ENCODE peak calls at places on chromosomes 4 and X, in five cellular contexts. One of them, this sample, is unnamed.

GRCh38 chrX:17542123-17542522 is 167.1 kb downstream of the NHS start:
- DNase-seq in cardiac muscle cell: no peak
- DNase-seq in CD8-positive, alpha-beta T cell: no peak
- DNase-seq in PC-3: no peak
- DNase-seq in mucosa of descending colon: no peak
- DNase-seq in this sample: no peak

GRCh38 chr4:77880784-77881183 is 18.2 kb downstream of the MRPL1 start:
- DNase-seq in cardiac muscle cell: no peak
- DNase-seq in CD8-positive, alpha-beta T cell: no peak
- DNase-seq in PC-3: no peak
- DNase-seq in mucosa of descending colon: no peak
- DNase-seq in this sample: peak; percentile 91

GRCh38 chr4:24763631-24764302 is 31.6 kb upstream of the SOD3 start:
- DNase-seq in cardiac muscle cell: peak; percentile 45
- DNase-seq in CD8-positive, alpha-beta T cell: no peak
- DNase-seq in PC-3: peak; percentile 64
- DNase-seq in mucosa of descending colon: no peak
- DNase-seq in this sample: peak; percentile 99

GRCh38 chrX:9269134-9269533 is 195.7 kb upstream of the TBL1X start:
- DNase-seq in cardiac muscle cell: no peak
- DNase-seq in CD8-positive, alpha-beta T cell: no peak
- DNase-seq in PC-3: no peak
- DNase-seq in mucosa of descending colon: no peak
- DNase-seq in this sample: no peak

GRCh38 chr4:184895012-184895795 is 69.4 kb upstream of the ACSL1 start:
- DNase-seq in cardiac muscle cell: no peak
- DNase-seq in CD8-positive, alpha-beta T cell: no peak
- DNase-seq in PC-3: peak; percentile 24
- DNase-seq in mucosa of descending colon: no peak
- DNase-seq in this sample: no peak

GRCh38 chr4:8932884-8933283 is 61.2 kb upstream of the HMX1 start:
- DNase-seq in cardiac muscle cell: no peak
- DNase-seq in CD8-positive, alpha-beta T cell: no peak
- DNase-seq in PC-3: no peak
- DNase-seq in mucosa of descending colon: no peak
- DNase-seq in this sample: no peak

GRCh38 chr4:35151816-35152572 is 1092.3 kb downstream of the ARAP2 start:
- DNase-seq in cardiac muscle cell: no peak
- DNase-seq in CD8-positive, alpha-beta T cell: no peak
- DNase-seq in PC-3: peak; percentile 67
- DNase-seq in mucosa of descending colon: no peak
- DNase-seq in this sample: no peak

GRCh38 chrX:15653961-15654360 is 10.6 kb downstream of the CLTRN start:
- DNase-seq in cardiac muscle cell: no peak
- DNase-seq in CD8-positive, alpha-beta T cell: no peak
- DNase-seq in PC-3: no peak
- DNase-seq in mucosa of descending colon: no peak
- DNase-seq in this sample: no peak

GRCh38 chr4:6771229-6771671 is 11.3 kb upstream of the KIAA0232 start:
- DNase-seq in cardiac muscle cell: peak; percentile 42
- DNase-seq in CD8-positive, alpha-beta T cell: no peak
- DNase-seq in PC-3: no peak
- DNase-seq in mucosa of descending colon: no peak
- DNase-seq in this sample: no peak

GRCh38 chr4:123127865-123128264 is 205.5 kb upstream of the NUDT6 start:
- DNase-seq in cardiac muscle cell: no peak
- DNase-seq in CD8-positive, alpha-beta T cell: no peak
- DNase-seq in PC-3: no peak
- DNase-seq in mucosa of descending colon: no peak
- DNase-seq in this sample: peak; percentile 64

GRCh38 chr4:86033171-86033570 is 326.7 kb downstream of the MAPK10 start:
- DNase-seq in cardiac muscle cell: peak; percentile 94
- DNase-seq in CD8-positive, alpha-beta T cell: no peak
- DNase-seq in PC-3: peak; percentile 64
- DNase-seq in mucosa of descending colon: no peak
- DNase-seq in this sample: no peak

GRCh38 chr4:180967936-180968335 is 1275.3 kb upstream of the TENM3 start:
- DNase-seq in cardiac muscle cell: no peak
- DNase-seq in CD8-positive, alpha-beta T cell: no peak
- DNase-seq in PC-3: no peak
- DNase-seq in mucosa of descending colon: no peak
- DNase-seq in this sample: no peak

GRCh38 chr4:94410678-94411206 is 41.0 kb upstream of the PDLIM5 start:
- DNase-seq in cardiac muscle cell: peak; percentile 96
- DNase-seq in CD8-positive, alpha-beta T cell: no peak
- DNase-seq in PC-3: peak; percentile 22
- DNase-seq in mucosa of descending colon: no peak
- DNase-seq in this sample: no peak

GRCh38 chr4:149371021-149371420 is 444.6 kb downstream of the IQCM start:
- DNase-seq in cardiac muscle cell: peak; percentile 79
- DNase-seq in CD8-positive, alpha-beta T cell: no peak
- DNase-seq in PC-3: peak; percentile 65
- DNase-seq in mucosa of descending colon: no peak
- DNase-seq in this sample: peak; percentile 62

GRCh38 chr4:174217273-174218126 is 66.0 kb downstream of the FBXO8 start:
- DNase-seq in cardiac muscle cell: peak; percentile 76
- DNase-seq in CD8-positive, alpha-beta T cell: no peak
- DNase-seq in PC-3: no peak
- DNase-seq in mucosa of descending colon: no peak
- DNase-seq in this sample: no peak

GRCh38 chr4:89222171-89222570 is 85.4 kb downstream of the GPRIN3 start:
- DNase-seq in cardiac muscle cell: no peak
- DNase-seq in CD8-positive, alpha-beta T cell: no peak
- DNase-seq in PC-3: peak; percentile 27
- DNase-seq in mucosa of descending colon: no peak
- DNase-seq in this sample: no peak

GRCh38 chr4:148056879-148057278 is 325.0 kb downstream of the ARHGAP10 start:
- DNase-seq in cardiac muscle cell: peak; percentile 68
- DNase-seq in CD8-positive, alpha-beta T cell: peak; percentile 78
- DNase-seq in PC-3: peak; percentile 59
- DNase-seq in mucosa of descending colon: no peak
- DNase-seq in this sample: peak; percentile 79

GRCh38 chrX:123983240-123983639 is 21.7 kb downstream of the STAG2 start:
- DNase-seq in cardiac muscle cell: no peak
- DNase-seq in CD8-positive, alpha-beta T cell: no peak
- DNase-seq in PC-3: no peak
- DNase-seq in mucosa of descending colon: no peak
- DNase-seq in this sample: no peak

GRCh38 chr4:89363786-89364185 is 56.2 kb upstream of the GPRIN3 start:
- DNase-seq in cardiac muscle cell: no peak
- DNase-seq in CD8-positive, alpha-beta T cell: no peak
- DNase-seq in PC-3: no peak
- DNase-seq in mucosa of descending colon: no peak
- DNase-seq in this sample: no peak

GRCh38 chr4:17347445-17347844 is 164.4 kb downstream of the QDPR start:
- DNase-seq in cardiac muscle cell: peak; percentile 61
- DNase-seq in CD8-positive, alpha-beta T cell: no peak
- DNase-seq in PC-3: peak; percentile 28
- DNase-seq in mucosa of descending colon: no peak
- DNase-seq in this sample: no peak

GRCh38 chr4:169159614-169160013 is 111.1 kb downstream of the SH3RF1 start:
- DNase-seq in cardiac muscle cell: peak; percentile 78
- DNase-seq in CD8-positive, alpha-beta T cell: no peak
- DNase-seq in PC-3: peak; percentile 16
- DNase-seq in mucosa of descending colon: no peak
- DNase-seq in this sample: peak; percentile 49

GRCh38 chrX:10076765-10077164 is 80.0 kb upstream of the CLCN4 start:
- DNase-seq in cardiac muscle cell: no peak
- DNase-seq in CD8-positive, alpha-beta T cell: no peak
- DNase-seq in PC-3: no peak
- DNase-seq in mucosa of descending colon: no peak
- DNase-seq in this sample: peak; percentile 51

GRCh38 chrX:78708830-78709229 is 38.7 kb upstream of the LPAR4 start:
- DNase-seq in cardiac muscle cell: no peak
- DNase-seq in CD8-positive, alpha-beta T cell: no peak
- DNase-seq in PC-3: no peak
- DNase-seq in mucosa of descending colon: no peak
- DNase-seq in this sample: no peak

GRCh38 chr4:109207060-109207459 is 95.4 kb downstream of the COL25A1 start:
- DNase-seq in cardiac muscle cell: peak; percentile 54
- DNase-seq in CD8-positive, alpha-beta T cell: no peak
- DNase-seq in PC-3: peak; percentile 4
- DNase-seq in mucosa of descending colon: no peak
- DNase-seq in this sample: no peak

GRCh38 chr4:139630991-139631390 is 34.6 kb upstream of the MGST2 start:
- DNase-seq in cardiac muscle cell: no peak
- DNase-seq in CD8-positive, alpha-beta T cell: no peak
- DNase-seq in PC-3: no peak
- DNase-seq in mucosa of descending colon: no peak
- DNase-seq in this sample: no peak
- H3K4me1 ChIP-seq in cardiac muscle cell: peaks cover 4% of the 10 kb centered on the region
- H3K4me1 ChIP-seq in CD8-positive, alpha-beta T cell: no peaks in the 10 kb centered on the region
- H3K4me1 ChIP-seq in PC-3: peaks cover 9% of the 10 kb centered on the region
- H3K4me1 ChIP-seq in mucosa of descending colon: no peaks in the 10 kb centered on the region
- H3K4me1 ChIP-seq in this sample: peaks cover 3% of the 10 kb centered on the region

GRCh38 chr4:73839715-73840114 is 3.2 kb downstream of the CXCL6 start:
- DNase-seq in cardiac muscle cell: no peak
- DNase-seq in CD8-positive, alpha-beta T cell: no peak
- DNase-seq in PC-3: peak; percentile 57
- DNase-seq in mucosa of descending colon: no peak
- DNase-seq in this sample: no peak

GRCh38 chr4:73843369-73843768 is 6.9 kb downstream of the CXCL6 start:
- DNase-seq in cardiac muscle cell: no peak
- DNase-seq in CD8-positive, alpha-beta T cell: no peak
- DNase-seq in PC-3: peak; percentile 69
- DNase-seq in mucosa of descending colon: no peak
- DNase-seq in this sample: no peak

GRCh38 chr4:73842696-73843095 is 6.2 kb downstream of the CXCL6 start:
- DNase-seq in cardiac muscle cell: no peak
- DNase-seq in CD8-positive, alpha-beta T cell: no peak
- DNase-seq in PC-3: no peak
- DNase-seq in mucosa of descending colon: no peak
- DNase-seq in this sample: no peak

GRCh38 chr4:73839071-73839470 is 2.6 kb downstream of the CXCL6 start:
- DNase-seq in cardiac muscle cell: peak; percentile 38
- DNase-seq in CD8-positive, alpha-beta T cell: no peak
- DNase-seq in PC-3: no peak
- DNase-seq in mucosa of descending colon: no peak
- DNase-seq in this sample: no peak

GRCh38 chr4:73841243-73841925 is 4.9 kb downstream of the CXCL6 start:
- DNase-seq in cardiac muscle cell: peak; percentile 48
- DNase-seq in CD8-positive, alpha-beta T cell: no peak
- DNase-seq in PC-3: peak; percentile 80
- DNase-seq in mucosa of descending colon: no peak
- DNase-seq in this sample: no peak
- H3K4me1 ChIP-seq in cardiac muscle cell: no peaks in the 10 kb centered on the region
- H3K4me1 ChIP-seq in CD8-positive, alpha-beta T cell: no peaks in the 10 kb centered on the region
- H3K4me1 ChIP-seq in PC-3: peaks cover 79% of the 10 kb centered on the region
- H3K4me1 ChIP-seq in mucosa of descending colon: no peaks in the 10 kb centered on the region
- H3K4me1 ChIP-seq in this sample: peaks cover 37% of the 10 kb centered on the region

DNA sequence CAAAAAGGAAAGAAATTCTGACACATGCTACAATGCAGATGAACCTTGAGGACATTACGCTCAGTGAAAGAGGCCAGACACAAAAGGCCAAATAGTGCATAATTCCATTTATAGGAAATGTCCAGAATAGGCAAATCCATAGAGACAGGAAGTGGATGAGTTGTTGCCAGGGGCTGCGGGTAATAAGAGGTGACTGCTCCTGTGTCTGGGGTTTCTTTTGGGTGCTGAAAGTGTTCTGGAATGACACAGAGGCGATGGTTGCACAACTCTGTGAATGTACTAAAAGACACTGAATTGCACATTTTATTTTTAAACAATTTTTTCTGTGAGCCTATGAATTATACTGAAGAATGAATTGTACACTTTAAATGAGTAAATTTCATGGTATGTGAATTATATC is 23.3 kb upstream of the IRAK1 start:
- DNase-seq in cardiac muscle cell: peak; percentile 83
- DNase-seq in CD8-positive, alpha-beta T cell: no peak
- DNase-seq in PC-3: no peak
- DNase-seq in mucosa of descending colon: no peak
- DNase-seq in this sample: no peak
- H3K4me1 ChIP-seq in cardiac muscle cell: peaks cover 14% of the 10 kb centered on the region
- H3K4me1 ChIP-seq in CD8-positive, alpha-beta T cell: peaks cover 16% of the 10 kb centered on the region
- H3K4me1 ChIP-seq in PC-3: no peaks in the 10 kb centered on the region
- H3K4me1 ChIP-seq in mucosa of descending colon: no peaks in the 10 kb centered on the region
- H3K4me1 ChIP-seq in this sample: peaks cover 12% of the 10 kb centered on the region

DNA sequence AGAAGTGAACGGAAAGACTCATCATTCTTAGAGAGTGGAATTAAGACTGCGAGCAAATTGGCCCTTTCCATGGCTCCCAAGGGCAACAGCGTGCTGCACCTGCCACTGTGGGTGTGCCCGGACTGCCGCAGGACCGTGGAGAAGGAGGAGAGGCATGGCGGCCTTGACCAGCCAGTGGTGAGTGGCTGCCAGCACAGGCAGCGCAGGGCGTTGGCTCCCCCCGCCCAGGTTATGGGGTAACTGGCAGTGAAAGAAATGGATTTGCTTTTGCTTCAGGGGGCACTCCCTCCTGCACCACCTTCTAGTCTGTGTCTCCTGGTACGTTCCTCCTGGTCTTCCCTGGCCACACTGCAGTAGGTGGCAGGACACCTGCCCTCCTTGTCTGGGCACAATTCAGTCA is 59.7 kb downstream of the FAM193A start:
- DNase-seq in cardiac muscle cell: no peak
- DNase-seq in CD8-positive, alpha-beta T cell: no peak
- DNase-seq in PC-3: no peak
- DNase-seq in mucosa of descending colon: peak; percentile 64
- DNase-seq in this sample: no peak
- H3K4me1 ChIP-seq in cardiac muscle cell: peaks cover 37% of the 10 kb centered on the region
- H3K4me1 ChIP-seq in CD8-positive, alpha-beta T cell: peaks cover 38% of the 10 kb centered on the region
- H3K4me1 ChIP-seq in PC-3: no peaks in the 10 kb centered on the region
- H3K4me1 ChIP-seq in mucosa of descending colon: peaks cover 15% of the 10 kb centered on the region
- H3K4me1 ChIP-seq in this sample: peaks cover 5% of the 10 kb centered on the region

GRCh38 chrX:66019310-66019652 is 20.6 kb downstream of the VSIG4 start:
- DNase-seq in cardiac muscle cell: no peak
- DNase-seq in CD8-positive, alpha-beta T cell: no peak
- DNase-seq in PC-3: no peak
- DNase-seq in mucosa of descending colon: no peak
- DNase-seq in this sample: no peak

GRCh38 chrX:66019974-66020373 is 19.9 kb downstream of the VSIG4 start:
- DNase-seq in cardiac muscle cell: no peak
- DNase-seq in CD8-positive, alpha-beta T cell: no peak
- DNase-seq in PC-3: no peak
- DNase-seq in mucosa of descending colon: no peak
- DNase-seq in this sample: no peak

GRCh38 chrX:66017659-66018170 is 22.2 kb downstream of the VSIG4 start:
- DNase-seq in cardiac muscle cell: no peak
- DNase-seq in CD8-positive, alpha-beta T cell: no peak
- DNase-seq in PC-3: no peak
- DNase-seq in mucosa of descending colon: no peak
- DNase-seq in this sample: no peak

GRCh38 chrX:66016905-66017658 is 22.8 kb downstream of the VSIG4 start:
- DNase-seq in cardiac muscle cell: no peak
- DNase-seq in CD8-positive, alpha-beta T cell: no peak
- DNase-seq in PC-3: no peak
- DNase-seq in mucosa of descending colon: no peak
- DNase-seq in this sample: no peak

GRCh38 chrX:66018585-66019309 is 21.1 kb downstream of the VSIG4 start:
- DNase-seq in cardiac muscle cell: no peak
- DNase-seq in CD8-positive, alpha-beta T cell: no peak
- DNase-seq in PC-3: no peak
- DNase-seq in mucosa of descending colon: no peak
- DNase-seq in this sample: no peak
- H3K4me1 ChIP-seq in cardiac muscle cell: no peaks in the 10 kb centered on the region
- H3K4me1 ChIP-seq in CD8-positive, alpha-beta T cell: peaks cover 53% of the 10 kb centered on the region
- H3K4me1 ChIP-seq in PC-3: no peaks in the 10 kb centered on the region
- H3K4me1 ChIP-seq in mucosa of descending colon: no peaks in the 10 kb centered on the region
- H3K4me1 ChIP-seq in this sample: no peaks in the 10 kb centered on the region